ENCODE peak calls at places on chromosomes 16 and 17, in nine cellular contexts. X is IMR-90; I is cardiac muscle cell; O is sigmoid colon; Z is BE2C; P is CD8-positive, alpha-beta memory T cell; W is HCT116; L is SK-N-SH; B is ascending aorta. J is an unnamed sample.
A peak's percentile ranks its signal among the peaks of the same experiment; 100 is the strongest.

GRCh38 chr16:85969591-85969990 is 70.6 kb downstream of the IRF8 start:
- DNase-seq in I (no peak), X (peak; percentile 2), L (no peak), P (no peak), B (no peak), O (no peak), Z (no peak), W (no peak), J (no peak)

GRCh38 chr16:3363793-3364192 is 8.1 kb downstream of the OR2C1 start:
- DNase-seq in L (no peak), Z (no peak), X (no peak), B (no peak), W (peak; percentile 22), P (no peak), I (no peak), O (no peak), J (no peak)

GRCh38 chr16:88992351-88993005 is 15.5 kb upstream of the CBFA2T3 start:
- DNase-seq in W (no peak), B (no peak), X (no peak), L (no peak), I (peak; percentile 39), O (no peak), P (no peak), Z (no peak), J (no peak)

GRCh38 chr16:55661842-55662479 is 6.2 kb downstream of the SLC6A2 start:
- DNase-seq in I (no peak), B (no peak), P (no peak), Z (peak; percentile 81), W (no peak), L (peak; percentile 76), X (no peak), O (no peak), J (no peak)

GRCh38 chr17:44266402-44267164 is 1.4 kb downstream of the SLC4A1 start:
- DNase-seq in L (peak; percentile 69), B (no peak), W (no peak), Z (no peak), P (no peak), I (no peak), O (no peak), X (no peak), J (no peak)

GRCh38 chr17:40101367-40102210 is 1.2 kb upstream of the NR1D1 start:
- DNase-seq in X (no peak), L (no peak), B (no peak), P (no peak), I (no peak), W (no peak), Z (no peak), O (peak; percentile 64), J (no peak)

GRCh38 chr17:10385871-10386270 is 13.1 kb upstream of the MYH13 start:
- DNase-seq in O (no peak), L (no peak), Z (no peak), W (no peak), P (no peak), I (no peak), X (no peak), B (no peak), J (no peak)

GRCh38 chr16:78184554-78185183 is 85.2 kb downstream of the WWOX start:
- DNase-seq in O (no peak), W (no peak), X (peak; percentile 82), Z (no peak), P (no peak), B (no peak), I (no peak), L (peak; percentile 49), J (no peak)

GRCh38 chr17:75036643-75037268 is 10.0 kb downstream of the ATP5PD start:
- DNase-seq in I (peak; percentile 11), X (peak; percentile 77), Z (peak; percentile 34), L (no peak), W (peak; percentile 89), O (peak; percentile 96), B (peak; percentile 90), P (peak; percentile 93), J (peak; percentile 86)

DNA sequence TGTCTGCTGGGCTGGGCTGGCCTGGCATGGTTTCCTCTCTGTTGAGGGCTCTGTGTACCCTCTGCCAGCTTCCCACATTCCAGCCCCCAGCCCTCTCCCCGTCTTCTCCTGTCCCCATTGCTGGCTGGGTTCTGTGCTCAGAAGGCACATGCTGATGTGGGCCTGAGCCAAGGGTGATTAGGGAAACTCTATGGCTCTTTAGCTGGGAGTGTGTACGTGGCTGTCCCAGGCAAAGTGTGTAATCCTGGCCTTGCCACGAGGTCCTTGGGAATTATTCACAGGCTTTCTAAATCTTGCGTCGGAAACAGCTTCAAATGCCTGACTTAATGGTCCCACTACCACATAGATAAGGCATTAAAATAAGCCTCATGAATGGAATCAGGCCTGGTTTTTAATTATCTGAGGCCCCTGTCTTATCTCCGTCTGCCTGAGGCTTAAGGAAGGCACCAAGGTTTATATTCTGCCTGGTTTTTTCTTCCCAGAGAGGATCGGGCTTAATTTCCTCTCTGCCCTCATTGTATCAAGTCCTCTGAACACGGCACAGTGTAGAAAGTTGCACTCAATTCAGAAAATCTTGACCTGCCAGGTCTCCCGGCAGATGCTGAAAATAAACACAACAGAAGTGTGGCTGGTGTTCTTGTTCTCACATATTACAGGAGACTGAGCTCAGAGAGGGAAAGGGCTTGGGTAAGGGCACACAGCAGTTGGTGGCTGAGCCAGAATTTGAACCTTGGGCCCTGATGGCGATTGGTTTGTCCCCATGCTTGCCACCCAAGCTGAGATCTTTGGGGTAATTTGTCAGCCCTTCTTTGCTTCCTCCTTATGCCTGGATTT is 52.9 kb upstream of the LGALS9 start:
- DNase-seq in B (no peak), I (peak; percentile 29), X (peak; percentile 73), P (no peak), O (no peak), Z (peak; percentile 66), W (no peak), L (peak; percentile 80), J (peak; percentile 27)
- H3K4me1 ChIP-seq in B (no peaks in the 10 kb centered on the region), I (peaks cover 46% of the 10 kb centered on the region), X (peaks cover 51% of the 10 kb centered on the region), P (no peaks in the 10 kb centered on the region), O (no peaks in the 10 kb centered on the region), Z (peaks cover 20% of the 10 kb centered on the region), W (peaks cover 51% of the 10 kb centered on the region), L (peaks cover 33% of the 10 kb centered on the region), J (peaks cover 16% of the 10 kb centered on the region)

GRCh38 chr17:59369026-59369724 is 37.7 kb downstream of the YPEL2 start:
- DNase-seq in B (no peak), Z (no peak), P (no peak), I (no peak), X (no peak), L (no peak), O (no peak), W (no peak), J (no peak)

GRCh38 chr17:59371426-59372099 is 40.1 kb downstream of the YPEL2 start:
- DNase-seq in P (no peak), Z (no peak), X (no peak), B (peak; percentile 90), W (no peak), I (no peak), O (peak; percentile 94), L (no peak), J (no peak)

GRCh38 chr17:59370580-59371299 is 39.3 kb downstream of the YPEL2 start:
- DNase-seq in P (no peak), Z (no peak), O (peak; percentile 48), B (no peak), L (no peak), X (no peak), W (no peak), I (no peak), J (no peak)

GRCh38 chr17:59373879-59374495 is 42.5 kb downstream of the YPEL2 start:
- DNase-seq in I (no peak), L (no peak), P (no peak), O (peak; percentile 78), B (peak; percentile 79), Z (no peak), W (no peak), X (peak; percentile 62), J (peak; percentile 37)

GRCh38 chr17:59372138-59372751 is 40.8 kb downstream of the YPEL2 start:
- DNase-seq in L (no peak), B (peak; percentile 89), W (no peak), O (peak; percentile 86), Z (no peak), I (peak; percentile 58), X (peak; percentile 54), P (no peak), J (no peak)
- H3K4me1 ChIP-seq in L (peaks cover 41% of the 10 kb centered on the region), B (peaks cover 94% of the 10 kb centered on the region), W (peaks cover 19% of the 10 kb centered on the region), O (no peaks in the 10 kb centered on the region), Z (peaks cover 25% of the 10 kb centered on the region), I (peaks cover 75% of the 10 kb centered on the region), X (peaks cover 20% of the 10 kb centered on the region), P (peaks cover 58% of the 10 kb centered on the region), J (peaks cover 100% of the 10 kb centered on the region)

GRCh38 chr17:49674507-49674906 is 3.4 kb downstream of the SPOP start:
- DNase-seq in X (no peak), I (no peak), W (no peak), O (no peak), B (no peak), P (no peak), Z (no peak), L (no peak), J (no peak)
- H3K4me1 ChIP-seq in X (peaks cover 4% of the 10 kb centered on the region), I (peaks cover 37% of the 10 kb centered on the region), W (peaks cover 4% of the 10 kb centered on the region), O (no peaks in the 10 kb centered on the region), B (peaks cover 54% of the 10 kb centered on the region), P (peaks cover 52% of the 10 kb centered on the region), Z (no peaks in the 10 kb centered on the region), L (peaks cover 13% of the 10 kb centered on the region), J (peaks cover 77% of the 10 kb centered on the region)

GRCh38 chr17:72424505-72425117 is 303.8 kb downstream of the SOX9 start:
- DNase-seq in X (no peak), O (no peak), I (no peak), L (no peak), Z (no peak), P (no peak), W (no peak), B (no peak), J (no peak)

GRCh38 chr17:72423718-72424117 is 302.9 kb downstream of the SOX9 start:
- DNase-seq in W (no peak), X (no peak), B (no peak), I (no peak), P (no peak), O (no peak), L (no peak), Z (no peak), J (no peak)

GRCh38 chr17:72426321-72426720 is 305.5 kb downstream of the SOX9 start:
- DNase-seq in B (peak; percentile 11), I (no peak), X (no peak), O (no peak), W (no peak), Z (no peak), L (no peak), P (no peak), J (no peak)

GRCh38 chr17:72425796-72426173 is 305.0 kb downstream of the SOX9 start:
- DNase-seq in O (no peak), X (no peak), B (no peak), L (no peak), I (no peak), W (no peak), P (no peak), Z (no peak), J (no peak)

DNA sequence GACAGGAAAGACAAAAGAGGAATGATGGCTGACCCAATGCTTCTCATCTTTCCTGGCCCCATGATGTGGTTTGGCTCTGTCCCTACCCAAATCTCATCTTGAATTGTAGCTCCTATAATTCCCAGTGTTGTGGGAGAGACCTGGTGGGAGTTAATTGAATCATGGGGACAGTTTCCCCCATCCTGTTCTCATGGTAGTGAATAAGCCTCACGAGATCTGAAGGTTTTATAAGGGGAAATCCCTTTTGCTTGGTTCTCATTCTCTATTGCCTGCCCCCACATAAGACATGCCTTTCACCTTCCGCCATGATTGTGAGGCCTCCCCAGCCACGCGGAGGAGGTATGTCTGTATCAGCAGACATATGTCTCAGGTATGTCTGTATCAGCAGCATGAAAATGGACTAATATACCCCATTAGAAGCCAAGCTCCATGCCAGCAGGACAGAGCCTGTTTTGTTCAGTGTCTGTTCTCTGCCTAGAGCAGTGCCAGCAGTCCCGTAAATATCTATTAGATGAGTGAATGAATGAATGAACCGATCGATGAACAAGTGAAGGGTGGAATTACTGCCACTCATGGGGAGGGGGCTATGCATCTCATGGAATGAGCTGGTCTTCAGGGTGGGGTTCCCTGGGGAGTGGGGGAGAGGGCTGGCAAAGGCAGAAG is 304.4 kb downstream of the SOX9 start:
- DNase-seq in W (no peak), I (no peak), P (no peak), O (no peak), Z (no peak), L (no peak), X (no peak), B (peak; percentile 50), J (no peak)
- H3K4me1 ChIP-seq in W (peaks cover 62% of the 10 kb centered on the region), I (peaks cover 4% of the 10 kb centered on the region), P (no peaks in the 10 kb centered on the region), O (no peaks in the 10 kb centered on the region), Z (peaks cover 14% of the 10 kb centered on the region), L (peaks cover 39% of the 10 kb centered on the region), X (peaks cover 23% of the 10 kb centered on the region), B (no peaks in the 10 kb centered on the region), J (peaks cover 5% of the 10 kb centered on the region)

J was measured in heart right ventricle.